ENCODE peak calls at places on chromosome 1, in nine cellular contexts. One of them, this sample, is unnamed.

GRCh38 chr1:63626222-63626621 is 33.0 kb downstream of the PGM1 start:
- DNase-seq in mucosa of descending colon: no peak
- DNase-seq in cardiac fibroblast: peak
- DNase-seq in HFF-Myc: no peak
- DNase-seq in Caco-2: no peak
- DNase-seq in Karpas-422: no peak
- DNase-seq in A549: no peak
- DNase-seq in SJSA1: no peak
- DNase-seq in fibroblast of pulmonary artery: peak
- DNase-seq in this sample: no peak

GRCh38 chr1:15410223-15410883 is 665 bp downstream of the EFHD2 start:
- DNase-seq in Caco-2: no peak
- DNase-seq in SJSA1: no peak
- DNase-seq in HFF-Myc: no peak
- DNase-seq in cardiac fibroblast: no peak
- DNase-seq in Karpas-422: peak
- DNase-seq in A549: no peak
- DNase-seq in mucosa of descending colon: peak
- DNase-seq in fibroblast of pulmonary artery: no peak
- DNase-seq in this sample: peak

GRCh38 chr1:168734271-168734670 is 5.3 kb upstream of the DPT start:
- DNase-seq in SJSA1: no peak
- DNase-seq in mucosa of descending colon: no peak
- DNase-seq in A549: no peak
- DNase-seq in Caco-2: no peak
- DNase-seq in fibroblast of pulmonary artery: no peak
- DNase-seq in HFF-Myc: no peak
- DNase-seq in cardiac fibroblast: no peak
- DNase-seq in Karpas-422: no peak
- DNase-seq in this sample: no peak

GRCh38 chr1:241156231-241156965 is 200.6 kb downstream of the RGS7 start:
- DNase-seq in HFF-Myc: no peak
- DNase-seq in Karpas-422: no peak
- DNase-seq in Caco-2: peak
- DNase-seq in cardiac fibroblast: no peak
- DNase-seq in fibroblast of pulmonary artery: peak
- DNase-seq in mucosa of descending colon: peak
- DNase-seq in A549: no peak
- DNase-seq in SJSA1: no peak
- DNase-seq in this sample: no peak

GRCh38 chr1:50458507-50458906 is 35.3 kb upstream of the DMRTA2 start:
- DNase-seq in A549: no peak
- DNase-seq in SJSA1: no peak
- DNase-seq in fibroblast of pulmonary artery: no peak
- DNase-seq in mucosa of descending colon: no peak
- DNase-seq in Karpas-422: no peak
- DNase-seq in Caco-2: no peak
- DNase-seq in HFF-Myc: no peak
- DNase-seq in cardiac fibroblast: no peak
- DNase-seq in this sample: no peak

GRCh38 chr1:180964609-180965008 is 51.9 kb downstream of the KIAA1614 start:
- DNase-seq in SJSA1: no peak
- DNase-seq in Caco-2: no peak
- DNase-seq in Karpas-422: no peak
- DNase-seq in fibroblast of pulmonary artery: no peak
- DNase-seq in cardiac fibroblast: no peak
- DNase-seq in mucosa of descending colon: no peak
- DNase-seq in HFF-Myc: no peak
- DNase-seq in A549: no peak
- DNase-seq in this sample: no peak

GRCh38 chr1:155504207-155504606 is 58.4 kb downstream of the ASH1L start:
- DNase-seq in Caco-2: peak
- DNase-seq in HFF-Myc: peak
- DNase-seq in A549: peak
- DNase-seq in fibroblast of pulmonary artery: peak
- DNase-seq in mucosa of descending colon: no peak
- DNase-seq in Karpas-422: peak
- DNase-seq in cardiac fibroblast: peak
- DNase-seq in SJSA1: peak
- DNase-seq in this sample: peak

GRCh38 chr1:243440406-243440805 is 184.6 kb downstream of the SDCCAG8 start:
- DNase-seq in cardiac fibroblast: no peak
- DNase-seq in mucosa of descending colon: no peak
- DNase-seq in A549: no peak
- DNase-seq in fibroblast of pulmonary artery: no peak
- DNase-seq in SJSA1: peak
- DNase-seq in Karpas-422: peak
- DNase-seq in HFF-Myc: no peak
- DNase-seq in Caco-2: no peak
- DNase-seq in this sample: no peak

GRCh38 chr1:19232526-19232851 is 18.8 kb downstream of the EMC1 start:
- DNase-seq in fibroblast of pulmonary artery: peak
- DNase-seq in Karpas-422: peak
- DNase-seq in A549: no peak
- DNase-seq in HFF-Myc: no peak
- DNase-seq in Caco-2: no peak
- DNase-seq in mucosa of descending colon: no peak
- DNase-seq in SJSA1: no peak
- DNase-seq in cardiac fibroblast: peak
- DNase-seq in this sample: no peak

GRCh38 chr1:184329962-184330868 is 56.6 kb upstream of the C1orf21 start:
- DNase-seq in cardiac fibroblast: peak
- DNase-seq in fibroblast of pulmonary artery: peak
- DNase-seq in HFF-Myc: no peak
- DNase-seq in Caco-2: no peak
- DNase-seq in mucosa of descending colon: no peak
- DNase-seq in A549: no peak
- DNase-seq in Karpas-422: no peak
- DNase-seq in SJSA1: no peak
- DNase-seq in this sample: peak

DNA sequence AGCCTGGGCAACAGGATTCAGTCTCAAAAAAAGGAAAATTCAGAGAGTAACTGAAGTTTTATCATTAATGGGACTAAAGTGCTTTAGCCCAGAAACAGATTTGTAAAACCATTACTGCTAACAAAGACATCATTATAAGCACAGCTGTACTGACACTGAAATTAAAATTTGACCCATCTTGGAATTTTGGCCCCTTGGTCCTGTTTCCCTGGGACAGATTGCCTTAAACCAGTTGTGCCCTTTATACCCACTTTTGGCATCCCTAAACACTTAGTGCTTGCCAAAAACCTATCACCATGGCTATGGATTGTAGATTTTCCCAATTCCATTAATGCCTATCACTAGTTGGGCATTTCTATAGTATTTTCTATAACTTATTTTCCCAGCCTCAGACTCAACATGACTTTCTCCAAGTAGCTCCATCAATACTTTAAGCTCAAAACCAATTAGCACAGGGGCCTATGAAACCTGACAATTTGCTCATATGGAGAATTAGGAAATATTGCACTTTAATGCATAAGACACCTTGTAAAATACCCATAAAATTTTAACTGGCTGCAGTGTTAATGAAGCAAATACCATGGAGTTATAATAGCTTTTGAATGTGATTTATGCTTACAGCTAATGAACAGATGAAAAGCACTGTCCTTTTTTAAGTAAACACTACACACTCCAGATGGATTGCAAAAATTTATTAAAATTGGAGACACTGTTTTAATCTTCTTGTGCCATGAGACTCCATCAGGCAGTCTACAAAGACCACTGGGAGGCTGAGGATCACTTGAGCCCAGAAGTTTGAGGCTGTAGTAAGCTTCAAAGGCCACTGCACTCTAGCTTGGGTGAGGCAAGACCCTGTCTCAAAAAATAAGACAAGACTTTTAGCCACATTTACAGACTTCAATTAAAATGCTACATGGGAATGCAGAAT is 4.3 kb downstream of the GAS5 start:
- DNase-seq in fibroblast of pulmonary artery: no peak
- DNase-seq in Caco-2: no peak
- DNase-seq in HFF-Myc: no peak
- DNase-seq in SJSA1: no peak
- DNase-seq in Karpas-422: peak
- DNase-seq in cardiac fibroblast: no peak
- DNase-seq in A549: no peak
- DNase-seq in mucosa of descending colon: no peak
- DNase-seq in this sample: no peak
- H3K4me3 ChIP-seq in fibroblast of pulmonary artery: no peak
- H3K4me3 ChIP-seq in Caco-2: no peak
- H3K4me3 ChIP-seq in HFF-Myc: peak
- H3K4me3 ChIP-seq in SJSA1: no peak
- H3K4me3 ChIP-seq in Karpas-422: no peak
- H3K4me3 ChIP-seq in cardiac fibroblast: no peak
- H3K4me3 ChIP-seq in A549: peak
- H3K4me3 ChIP-seq in mucosa of descending colon: no peak
- H3K4me3 ChIP-seq in this sample: no peak

GRCh38 chr1:203173566-203173965 is 2.1 kb downstream of the MYBPH start:
- DNase-seq in fibroblast of pulmonary artery: no peak
- DNase-seq in mucosa of descending colon: no peak
- DNase-seq in HFF-Myc: no peak
- DNase-seq in Karpas-422: peak
- DNase-seq in SJSA1: no peak
- DNase-seq in cardiac fibroblast: no peak
- DNase-seq in A549: no peak
- DNase-seq in Caco-2: no peak
- DNase-seq in this sample: peak

GRCh38 chr1:203176744-203177460 is 1.3 kb upstream of the MYBPH start:
- DNase-seq in Caco-2: no peak
- DNase-seq in cardiac fibroblast: no peak
- DNase-seq in fibroblast of pulmonary artery: no peak
- DNase-seq in A549: no peak
- DNase-seq in mucosa of descending colon: no peak
- DNase-seq in HFF-Myc: no peak
- DNase-seq in SJSA1: no peak
- DNase-seq in Karpas-422: peak
- DNase-seq in this sample: no peak

GRCh38 chr1:203176273-203176672 is 647 bp upstream of the MYBPH start:
- DNase-seq in mucosa of descending colon: no peak
- DNase-seq in SJSA1: no peak
- DNase-seq in Karpas-422: peak
- DNase-seq in fibroblast of pulmonary artery: no peak
- DNase-seq in cardiac fibroblast: no peak
- DNase-seq in HFF-Myc: no peak
- DNase-seq in A549: no peak
- DNase-seq in Caco-2: no peak
- DNase-seq in this sample: no peak

GRCh38 chr1:203174324-203174985 is 1.2 kb downstream of the MYBPH start:
- DNase-seq in HFF-Myc: no peak
- DNase-seq in SJSA1: no peak
- DNase-seq in Caco-2: no peak
- DNase-seq in mucosa of descending colon: no peak
- DNase-seq in cardiac fibroblast: no peak
- DNase-seq in fibroblast of pulmonary artery: no peak
- DNase-seq in Karpas-422: peak
- DNase-seq in A549: no peak
- DNase-seq in this sample: no peak

DNA sequence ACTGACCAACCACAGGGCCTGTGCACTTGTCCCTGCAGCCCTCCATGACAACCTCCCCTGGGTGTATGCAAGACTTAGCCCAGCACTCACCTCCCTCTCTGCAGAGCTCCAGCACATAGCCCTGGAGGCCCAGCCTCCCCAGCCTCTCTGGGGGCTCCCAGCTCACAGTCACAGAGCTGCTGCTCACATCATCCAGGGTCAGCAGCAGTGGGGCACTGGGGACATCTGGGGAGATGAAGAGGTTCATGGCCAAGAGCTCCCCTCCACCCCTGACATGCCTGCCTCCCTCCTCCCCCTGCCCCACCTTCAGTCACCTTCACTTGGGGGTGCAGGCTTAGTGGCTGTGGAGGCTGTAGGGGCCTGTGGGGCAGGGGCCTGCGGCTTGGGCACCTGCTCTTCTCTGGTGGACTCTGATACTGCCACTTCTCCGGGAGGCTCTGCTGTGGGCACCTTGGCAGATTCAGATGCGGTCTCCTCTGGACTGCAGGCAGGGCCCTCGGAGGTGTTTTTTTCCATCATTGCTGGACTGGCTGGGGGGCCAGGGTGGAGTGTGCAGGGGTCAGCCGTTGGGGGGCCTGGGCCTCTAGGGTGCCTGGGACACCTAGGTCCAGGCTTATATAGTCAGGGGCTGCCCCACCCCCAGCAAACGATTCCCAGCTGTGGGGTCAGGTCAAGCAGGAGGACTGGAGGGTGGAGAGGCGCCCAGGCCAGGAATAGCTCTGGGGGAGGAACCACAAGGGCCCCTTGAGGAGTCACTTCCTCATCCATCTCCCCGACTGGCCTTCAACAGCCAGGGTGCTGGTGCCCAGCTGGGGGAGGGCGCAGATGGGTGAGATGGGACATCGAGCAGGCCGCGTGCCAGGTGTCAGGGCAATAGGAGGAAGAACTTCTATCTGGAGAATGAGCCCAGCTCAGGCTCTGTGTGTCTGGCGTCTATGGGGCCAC is at the start of gene MYBPH:
- DNase-seq in mucosa of descending colon: no peak
- DNase-seq in HFF-Myc: no peak
- DNase-seq in fibroblast of pulmonary artery: no peak
- DNase-seq in Karpas-422: peak
- DNase-seq in SJSA1: no peak
- DNase-seq in cardiac fibroblast: peak
- DNase-seq in Caco-2: no peak
- DNase-seq in A549: no peak
- DNase-seq in this sample: no peak
- H3K4me3 ChIP-seq in mucosa of descending colon: no peak
- H3K4me3 ChIP-seq in HFF-Myc: no peak
- H3K4me3 ChIP-seq in fibroblast of pulmonary artery: no peak
- H3K4me3 ChIP-seq in Karpas-422: peak
- H3K4me3 ChIP-seq in SJSA1: no peak
- H3K4me3 ChIP-seq in cardiac fibroblast: no peak
- H3K4me3 ChIP-seq in Caco-2: no peak
- H3K4me3 ChIP-seq in A549: no peak
- H3K4me3 ChIP-seq in this sample: no peak

GRCh38 chr1:27527223-27527856 is 37.4 kb upstream of the WASF2 start:
- DNase-seq in mucosa of descending colon: peak
- DNase-seq in cardiac fibroblast: peak
- DNase-seq in Caco-2: peak
- DNase-seq in A549: no peak
- DNase-seq in fibroblast of pulmonary artery: no peak
- DNase-seq in Karpas-422: no peak
- DNase-seq in HFF-Myc: no peak
- DNase-seq in SJSA1: no peak
- DNase-seq in this sample: peak
- H3K4me3 ChIP-seq in mucosa of descending colon: no peak
- H3K4me3 ChIP-seq in cardiac fibroblast: no peak
- H3K4me3 ChIP-seq in Caco-2: peak
- H3K4me3 ChIP-seq in A549: no peak
- H3K4me3 ChIP-seq in fibroblast of pulmonary artery: no peak
- H3K4me3 ChIP-seq in Karpas-422: peak
- H3K4me3 ChIP-seq in HFF-Myc: no peak
- H3K4me3 ChIP-seq in SJSA1: no peak
- H3K4me3 ChIP-seq in this sample: peak

DNA sequence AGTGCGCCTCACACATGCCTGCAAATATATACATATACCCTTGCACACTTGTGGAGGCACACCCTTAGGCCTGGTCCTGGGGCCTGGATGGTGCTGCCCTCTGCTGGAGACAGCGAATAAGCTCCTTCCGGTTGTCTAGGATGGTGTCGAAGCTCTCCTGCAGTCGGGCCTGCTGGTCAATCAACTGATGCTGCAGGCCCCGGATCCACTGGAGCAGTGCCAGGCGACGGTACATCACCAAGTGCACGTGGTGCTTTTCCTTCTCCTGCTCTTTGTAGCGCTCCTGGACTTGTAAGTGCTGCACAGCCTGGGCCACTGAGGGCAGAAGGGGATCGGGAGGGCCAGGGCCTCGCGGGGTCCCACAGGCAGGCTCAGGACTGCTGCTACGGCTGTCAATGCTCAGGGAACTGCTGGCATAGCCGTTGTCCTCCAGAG is 3.1 kb downstream of the C1orf216 start:
- DNase-seq in fibroblast of pulmonary artery: peak
- DNase-seq in Karpas-422: peak
- DNase-seq in cardiac fibroblast: peak
- DNase-seq in SJSA1: peak
- DNase-seq in mucosa of descending colon: peak
- DNase-seq in Caco-2: peak
- DNase-seq in HFF-Myc: peak
- DNase-seq in A549: peak
- DNase-seq in this sample: peak
- H3K4me3 ChIP-seq in fibroblast of pulmonary artery: peak
- H3K4me3 ChIP-seq in Karpas-422: no peak
- H3K4me3 ChIP-seq in cardiac fibroblast: no peak
- H3K4me3 ChIP-seq in SJSA1: no peak
- H3K4me3 ChIP-seq in mucosa of descending colon: no peak
- H3K4me3 ChIP-seq in Caco-2: no peak
- H3K4me3 ChIP-seq in HFF-Myc: peak
- H3K4me3 ChIP-seq in A549: no peak
- H3K4me3 ChIP-seq in this sample: no peak

This sample was measured in SJCRH30.